ENCODE peak calls at places on chromosomes 7 and 10, in ten cellular contexts. One of them, this sample, is unnamed.
A peak's percentile ranks its signal among the peaks of the same experiment; 100 is the strongest.

GRCh38 chr10:45000764-45001381 is at the start of gene ZNF22:
- DNase-seq in A549: peak; percentile 16
- DNase-seq in fibroblast of the aortic adventitia: peak; percentile 59
- DNase-seq in left lung: peak; percentile 94
- DNase-seq in AG04450: no peak
- DNase-seq in lower leg skin: peak; percentile 94
- DNase-seq in GM06990: peak; percentile 85
- DNase-seq in IMR-90: peak; percentile 56
- DNase-seq in astrocyte of the spinal cord: peak; percentile 76
- DNase-seq in sigmoid colon: peak; percentile 82
- DNase-seq in this sample: peak; percentile 81

GRCh38 chr7:32163141-32163806 is 93.1 kb upstream of the PDE1C start:
- DNase-seq in A549: peak; percentile 54
- DNase-seq in fibroblast of the aortic adventitia: peak; percentile 99
- DNase-seq in left lung: no peak
- DNase-seq in AG04450: no peak
- DNase-seq in lower leg skin: no peak
- DNase-seq in GM06990: no peak
- DNase-seq in IMR-90: peak; percentile 85
- DNase-seq in astrocyte of the spinal cord: peak; percentile 96
- DNase-seq in sigmoid colon: peak; percentile 69
- DNase-seq in this sample: peak; percentile 79

GRCh38 chr10:33600381-33600780 is 265.9 kb upstream of the NRP1 start:
- DNase-seq in A549: no peak
- DNase-seq in fibroblast of the aortic adventitia: peak; percentile 69
- DNase-seq in left lung: no peak
- DNase-seq in AG04450: no peak
- DNase-seq in lower leg skin: no peak
- DNase-seq in GM06990: no peak
- DNase-seq in IMR-90: peak; percentile 49
- DNase-seq in astrocyte of the spinal cord: peak; percentile 48
- DNase-seq in sigmoid colon: no peak
- DNase-seq in this sample: peak; percentile 63

GRCh38 chr7:116145245-116145852 is 65.0 kb upstream of the TES start:
- DNase-seq in A549: no peak
- DNase-seq in fibroblast of the aortic adventitia: no peak
- DNase-seq in left lung: no peak
- DNase-seq in AG04450: no peak
- DNase-seq in lower leg skin: no peak
- DNase-seq in GM06990: no peak
- DNase-seq in IMR-90: peak; percentile 24
- DNase-seq in astrocyte of the spinal cord: no peak
- DNase-seq in sigmoid colon: no peak
- DNase-seq in this sample: no peak

GRCh38 chr10:31754803-31755624 is 173.6 kb downstream of the ARHGAP12 start:
- DNase-seq in A549: no peak
- DNase-seq in fibroblast of the aortic adventitia: peak; percentile 40
- DNase-seq in left lung: no peak
- DNase-seq in AG04450: no peak
- DNase-seq in lower leg skin: no peak
- DNase-seq in GM06990: no peak
- DNase-seq in IMR-90: no peak
- DNase-seq in astrocyte of the spinal cord: peak; percentile 61
- DNase-seq in sigmoid colon: peak; percentile 48
- DNase-seq in this sample: peak; percentile 50

GRCh38 chr10:104638861-104639594 is 2.1 kb upstream of the SORCS3 start:
- DNase-seq in A549: peak; percentile 44
- DNase-seq in fibroblast of the aortic adventitia: no peak
- DNase-seq in left lung: peak; percentile 63
- DNase-seq in AG04450: no peak
- DNase-seq in lower leg skin: no peak
- DNase-seq in GM06990: no peak
- DNase-seq in IMR-90: no peak
- DNase-seq in astrocyte of the spinal cord: no peak
- DNase-seq in sigmoid colon: no peak
- DNase-seq in this sample: no peak

GRCh38 chr10:7211857-7212577 is 198.8 kb downstream of the SFMBT2 start:
- DNase-seq in A549: no peak
- DNase-seq in fibroblast of the aortic adventitia: no peak
- DNase-seq in left lung: no peak
- DNase-seq in AG04450: no peak
- DNase-seq in lower leg skin: no peak
- DNase-seq in GM06990: no peak
- DNase-seq in IMR-90: no peak
- DNase-seq in astrocyte of the spinal cord: no peak
- DNase-seq in sigmoid colon: no peak
- DNase-seq in this sample: no peak

GRCh38 chr10:101094113-101094512 is 32.3 kb downstream of the KAZALD1 start:
- DNase-seq in A549: no peak
- DNase-seq in fibroblast of the aortic adventitia: no peak
- DNase-seq in left lung: no peak
- DNase-seq in AG04450: no peak
- DNase-seq in lower leg skin: no peak
- DNase-seq in GM06990: no peak
- DNase-seq in IMR-90: no peak
- DNase-seq in astrocyte of the spinal cord: no peak
- DNase-seq in sigmoid colon: no peak
- DNase-seq in this sample: no peak

GRCh38 chr7:137820156-137820555 is 26.6 kb downstream of the DGKI start:
- DNase-seq in A549: no peak
- DNase-seq in fibroblast of the aortic adventitia: no peak
- DNase-seq in left lung: no peak
- DNase-seq in AG04450: no peak
- DNase-seq in lower leg skin: no peak
- DNase-seq in GM06990: no peak
- DNase-seq in IMR-90: no peak
- DNase-seq in astrocyte of the spinal cord: no peak
- DNase-seq in sigmoid colon: no peak
- DNase-seq in this sample: no peak

GRCh38 chr7:137820677-137821420 is 25.9 kb downstream of the DGKI start:
- DNase-seq in A549: no peak
- DNase-seq in fibroblast of the aortic adventitia: peak; percentile 91
- DNase-seq in left lung: no peak
- DNase-seq in AG04450: peak; percentile 34
- DNase-seq in lower leg skin: peak; percentile 90
- DNase-seq in GM06990: peak; percentile 65
- DNase-seq in IMR-90: peak; percentile 83
- DNase-seq in astrocyte of the spinal cord: peak; percentile 76
- DNase-seq in sigmoid colon: peak; percentile 68
- DNase-seq in this sample: peak; percentile 76

GRCh38 chr7:137818036-137818435 is 28.7 kb downstream of the DGKI start:
- DNase-seq in A549: no peak
- DNase-seq in fibroblast of the aortic adventitia: peak; percentile 19
- DNase-seq in left lung: no peak
- DNase-seq in AG04450: peak; percentile 15
- DNase-seq in lower leg skin: no peak
- DNase-seq in GM06990: no peak
- DNase-seq in IMR-90: peak; percentile 67
- DNase-seq in astrocyte of the spinal cord: no peak
- DNase-seq in sigmoid colon: no peak
- DNase-seq in this sample: peak; percentile 57

GRCh38 chr7:137816696-137817320 is 30.0 kb downstream of the DGKI start:
- DNase-seq in A549: no peak
- DNase-seq in fibroblast of the aortic adventitia: peak; percentile 66
- DNase-seq in left lung: no peak
- DNase-seq in AG04450: no peak
- DNase-seq in lower leg skin: no peak
- DNase-seq in GM06990: no peak
- DNase-seq in IMR-90: no peak
- DNase-seq in astrocyte of the spinal cord: no peak
- DNase-seq in sigmoid colon: no peak
- DNase-seq in this sample: peak; percentile 27
- TF ChIP-seq CTCF in A549: peak; percentile 26
- TF ChIP-seq CTCF in fibroblast of the aortic adventitia: peak; percentile 61
- TF ChIP-seq CTCF in left lung: no peak
- TF ChIP-seq CTCF in AG04450: no peak
- TF ChIP-seq CTCF in lower leg skin: no peak
- TF ChIP-seq CTCF in GM06990: peak; percentile 36
- TF ChIP-seq CTCF in IMR-90: peak; percentile 37
- TF ChIP-seq CTCF in astrocyte of the spinal cord: peak; percentile 41
- TF ChIP-seq CTCF in sigmoid colon: no peak
- TF ChIP-seq CTCF in this sample: peak; percentile 25

DNA sequence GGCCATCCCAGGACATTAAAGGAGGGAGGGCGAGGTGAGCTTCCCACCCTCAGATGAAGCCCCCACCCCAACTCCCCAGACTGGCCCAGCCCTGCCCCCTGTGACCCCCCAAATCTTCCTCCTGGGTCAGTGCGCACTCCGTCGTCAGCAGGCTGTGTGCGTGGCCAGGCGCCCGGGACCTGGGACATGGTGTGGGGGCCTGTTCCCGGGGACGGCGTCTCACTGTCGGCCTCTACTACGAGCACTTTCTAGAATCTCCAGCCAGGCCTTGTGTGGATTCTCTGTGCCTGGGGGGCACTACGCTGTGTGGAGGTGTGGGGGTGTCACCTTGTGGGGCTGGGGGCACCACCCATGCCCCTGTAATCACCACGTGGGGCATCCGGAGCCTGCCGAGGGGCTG is 9.8 kb downstream of the PWWP2B start:
- DNase-seq in A549: no peak
- DNase-seq in fibroblast of the aortic adventitia: no peak
- DNase-seq in left lung: peak; percentile 71
- DNase-seq in AG04450: no peak
- DNase-seq in lower leg skin: no peak
- DNase-seq in GM06990: no peak
- DNase-seq in IMR-90: no peak
- DNase-seq in astrocyte of the spinal cord: no peak
- DNase-seq in sigmoid colon: no peak
- DNase-seq in this sample: no peak
- H3K4me3 ChIP-seq in A549: no peak overlapping the region
- H3K4me3 ChIP-seq in fibroblast of the aortic adventitia: no peak overlapping the region
- H3K4me3 ChIP-seq in left lung: no peak overlapping the region
- H3K4me3 ChIP-seq in AG04450: no peak overlapping the region
- H3K4me3 ChIP-seq in lower leg skin: no peak overlapping the region
- H3K4me3 ChIP-seq in GM06990: no peak overlapping the region
- H3K4me3 ChIP-seq in IMR-90: no peak overlapping the region
- H3K4me3 ChIP-seq in astrocyte of the spinal cord: no peak overlapping the region
- H3K4me3 ChIP-seq in sigmoid colon: no peak overlapping the region
- H3K4me3 ChIP-seq in this sample: no peak overlapping the region

GRCh38 chr7:108596560-108596959 is 26.9 kb downstream of the DNAJB9 start:
- DNase-seq in A549: no peak
- DNase-seq in fibroblast of the aortic adventitia: no peak
- DNase-seq in left lung: no peak
- DNase-seq in AG04450: no peak
- DNase-seq in lower leg skin: no peak
- DNase-seq in GM06990: no peak
- DNase-seq in IMR-90: no peak
- DNase-seq in astrocyte of the spinal cord: no peak
- DNase-seq in sigmoid colon: no peak
- DNase-seq in this sample: no peak

GRCh38 chr7:108589874-108590273 is 20.2 kb downstream of the DNAJB9 start:
- DNase-seq in A549: no peak
- DNase-seq in fibroblast of the aortic adventitia: no peak
- DNase-seq in left lung: no peak
- DNase-seq in AG04450: no peak
- DNase-seq in lower leg skin: no peak
- DNase-seq in GM06990: no peak
- DNase-seq in IMR-90: no peak
- DNase-seq in astrocyte of the spinal cord: no peak
- DNase-seq in sigmoid colon: no peak
- DNase-seq in this sample: peak; percentile 11

GRCh38 chr7:108598153-108598552 is 28.5 kb downstream of the DNAJB9 start:
- DNase-seq in A549: no peak
- DNase-seq in fibroblast of the aortic adventitia: no peak
- DNase-seq in left lung: no peak
- DNase-seq in AG04450: no peak
- DNase-seq in lower leg skin: no peak
- DNase-seq in GM06990: no peak
- DNase-seq in IMR-90: no peak
- DNase-seq in astrocyte of the spinal cord: no peak
- DNase-seq in sigmoid colon: no peak
- DNase-seq in this sample: no peak

DNA sequence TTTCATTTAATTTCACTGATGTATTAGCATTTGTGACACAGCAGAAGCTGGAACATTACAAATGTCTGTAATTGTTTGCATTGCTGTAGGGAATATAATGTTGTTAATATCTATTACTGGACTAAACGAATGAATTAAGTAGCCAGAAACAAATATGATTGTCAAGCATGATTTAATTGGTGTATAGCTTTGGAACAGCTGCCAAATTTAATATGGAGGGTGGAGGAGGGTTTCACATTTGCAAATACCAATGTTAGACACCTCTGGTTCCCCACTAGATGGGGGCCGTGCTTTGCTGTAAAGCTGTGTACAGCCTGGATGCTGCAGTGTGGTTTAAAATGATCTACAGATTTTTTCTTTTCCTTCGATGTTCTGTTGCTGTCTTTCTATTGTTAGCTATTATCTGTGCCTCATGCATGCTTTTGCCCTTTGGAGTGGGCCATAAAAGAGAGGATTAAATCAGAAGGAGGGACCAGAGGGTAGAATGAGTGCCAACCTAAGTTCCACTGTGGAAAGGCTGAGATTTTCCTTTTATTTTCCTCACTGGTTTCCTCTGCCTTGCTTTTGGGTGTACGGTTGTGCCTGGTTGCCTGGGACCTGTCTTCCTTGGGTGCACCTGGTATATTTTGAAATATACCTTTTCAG is 23.1 kb downstream of the DNAJB9 start:
- DNase-seq in A549: no peak
- DNase-seq in fibroblast of the aortic adventitia: peak; percentile 9
- DNase-seq in left lung: no peak
- DNase-seq in AG04450: no peak
- DNase-seq in lower leg skin: no peak
- DNase-seq in GM06990: no peak
- DNase-seq in IMR-90: no peak
- DNase-seq in astrocyte of the spinal cord: no peak
- DNase-seq in sigmoid colon: no peak
- DNase-seq in this sample: peak; percentile 35
- TF ChIP-seq CTCF in A549: no peak
- TF ChIP-seq CTCF in fibroblast of the aortic adventitia: peak; percentile 26
- TF ChIP-seq CTCF in left lung: no peak
- TF ChIP-seq CTCF in AG04450: peak; percentile 33
- TF ChIP-seq CTCF in lower leg skin: no peak
- TF ChIP-seq CTCF in GM06990: peak; percentile 24
- TF ChIP-seq CTCF in IMR-90: peak; percentile 23
- TF ChIP-seq CTCF in astrocyte of the spinal cord: peak; percentile 37
- TF ChIP-seq CTCF in sigmoid colon: no peak
- TF ChIP-seq CTCF in this sample: no peak

GRCh38 chr10:29627201-29628105 is 7.3 kb downstream of the SVIL start:
- DNase-seq in A549: no peak
- DNase-seq in fibroblast of the aortic adventitia: peak; percentile 92
- DNase-seq in left lung: no peak
- DNase-seq in AG04450: no peak
- DNase-seq in lower leg skin: peak; percentile 83
- DNase-seq in GM06990: no peak
- DNase-seq in IMR-90: peak; percentile 66
- DNase-seq in astrocyte of the spinal cord: peak; percentile 45
- DNase-seq in sigmoid colon: no peak
- DNase-seq in this sample: peak; percentile 74

GRCh38 chr10:29628912-29629526 is 5.8 kb downstream of the SVIL start:
- DNase-seq in A549: no peak
- DNase-seq in fibroblast of the aortic adventitia: no peak
- DNase-seq in left lung: no peak
- DNase-seq in AG04450: no peak
- DNase-seq in lower leg skin: peak; percentile 76
- DNase-seq in GM06990: no peak
- DNase-seq in IMR-90: no peak
- DNase-seq in astrocyte of the spinal cord: no peak
- DNase-seq in sigmoid colon: no peak
- DNase-seq in this sample: no peak

GRCh38 chr10:29630205-29631048 is 4.3 kb downstream of the SVIL start:
- DNase-seq in A549: no peak
- DNase-seq in fibroblast of the aortic adventitia: peak; percentile 27
- DNase-seq in left lung: no peak
- DNase-seq in AG04450: no peak
- DNase-seq in lower leg skin: peak; percentile 58
- DNase-seq in GM06990: no peak
- DNase-seq in IMR-90: no peak
- DNase-seq in astrocyte of the spinal cord: no peak
- DNase-seq in sigmoid colon: no peak
- DNase-seq in this sample: no peak

GRCh38 chr10:29634105-29634504 is 666 bp downstream of the SVIL start:
- DNase-seq in A549: no peak
- DNase-seq in fibroblast of the aortic adventitia: no peak
- DNase-seq in left lung: no peak
- DNase-seq in AG04450: no peak
- DNase-seq in lower leg skin: no peak
- DNase-seq in GM06990: no peak
- DNase-seq in IMR-90: no peak
- DNase-seq in astrocyte of the spinal cord: no peak
- DNase-seq in sigmoid colon: no peak
- DNase-seq in this sample: no peak

DNA sequence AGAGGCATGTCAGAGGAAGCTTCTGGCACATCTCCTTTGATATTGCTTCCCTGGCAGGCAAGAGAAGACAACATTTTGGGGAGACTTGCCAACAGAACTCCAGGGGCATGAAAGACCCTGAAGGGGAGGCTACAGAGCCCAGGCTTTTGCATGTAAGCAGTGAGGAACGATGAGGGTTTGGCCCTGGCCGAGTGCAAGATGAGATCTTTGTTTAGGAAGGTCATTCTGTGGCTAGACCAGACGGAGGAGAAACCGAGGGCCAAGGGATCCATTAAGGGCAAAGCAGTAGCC is 3.8 kb downstream of the SVIL start:
- DNase-seq in A549: no peak
- DNase-seq in fibroblast of the aortic adventitia: no peak
- DNase-seq in left lung: no peak
- DNase-seq in AG04450: no peak
- DNase-seq in lower leg skin: peak; percentile 81
- DNase-seq in GM06990: no peak
- DNase-seq in IMR-90: no peak
- DNase-seq in astrocyte of the spinal cord: no peak
- DNase-seq in sigmoid colon: no peak
- DNase-seq in this sample: no peak
- H3K4me3 ChIP-seq in A549: no peak overlapping the region
- H3K4me3 ChIP-seq in fibroblast of the aortic adventitia: no peak overlapping the region
- H3K4me3 ChIP-seq in left lung: no peak overlapping the region
- H3K4me3 ChIP-seq in AG04450: no peak overlapping the region
- H3K4me3 ChIP-seq in lower leg skin: no peak overlapping the region
- H3K4me3 ChIP-seq in GM06990: no peak overlapping the region
- H3K4me3 ChIP-seq in IMR-90: no peak overlapping the region
- H3K4me3 ChIP-seq in astrocyte of the spinal cord: no peak overlapping the region
- H3K4me3 ChIP-seq in sigmoid colon: peak overlapping the region; percentile 9
- H3K4me3 ChIP-seq in this sample: no peak overlapping the region